ENCODE peak calls at places on chromosomes 11 and 22, in four cellular contexts. J is cardiac fibroblast, P is PC-9, Z is chondrocyte. Y is an unnamed sample.

GRCh38 chr11:121105063-121105480 is 4.0 kb downstream of the TECTA start:
- DNase-seq in P (no peak), J (no peak), Z (no peak), Y (no peak)

GRCh38 chr11:12746593-12747097 is 72.4 kb downstream of the TEAD1 start:
- DNase-seq in Z (peak; percentile 93), P (peak; percentile 76), J (peak; percentile 83), Y (peak; percentile 94)

GRCh38 chr11:8826901-8827560 is 84.0 kb upstream of the AKIP1 start:
- DNase-seq in Z (no peak), J (no peak), P (no peak), Y (no peak)

GRCh38 chr11:18310800-18311340 is 11.1 kb downstream of the HPS5 start:
- DNase-seq in P (peak; percentile 99), J (peak; percentile 58), Z (no peak), Y (no peak)

GRCh38 chr11:61331636-61332035 is 1.3 kb downstream of the DDB1 start:
- DNase-seq in J (no peak), Z (no peak), P (no peak), Y (no peak)

GRCh38 chr11:15852179-15852578 is 504.2 kb downstream of the SOX6 start:
- DNase-seq in Z (no peak), J (peak; percentile 57), P (no peak), Y (no peak)

GRCh38 chr22:32700186-32700882 is 101.2 kb upstream of the TIMP3 start:
- DNase-seq in P (peak; percentile 54), J (peak; percentile 15), Z (no peak), Y (no peak)

GRCh38 chr22:49634006-49634772 is 193.5 kb downstream of the BRD1 start:
- DNase-seq in P (no peak), Z (no peak), J (no peak), Y (no peak)

GRCh38 chr11:117583063-117583801 is 213.8 kb downstream of the DSCAML1 start:
- DNase-seq in P (no peak), Z (peak; percentile 72), J (no peak), Y (no peak)

GRCh38 chr22:18088825-18089568 is 11.2 kb downstream of the PEX26 start:
- DNase-seq in Z (no peak), J (no peak), P (no peak), Y (no peak)

GRCh38 chr22:48491451-48491941 is 1336.2 kb downstream of the BRD1 start:
- DNase-seq in Z (no peak), J (no peak), P (no peak), Y (no peak)

GRCh38 chr11:46362146-46363030 is 15.1 kb downstream of the DGKZ start:
- DNase-seq in J (no peak), P (no peak), Z (no peak), Y (no peak)

GRCh38 chr11:96484361-96484760 is 94.5 kb downstream of the JRKL start:
- DNase-seq in J (no peak), P (no peak), Z (no peak), Y (no peak)

GRCh38 chr11:116454020-116454645 is 318.7 kb downstream of the BUD13 start:
- DNase-seq in Z (no peak), P (no peak), J (peak; percentile 21), Y (no peak)

GRCh38 chr22:24594569-24595120 is 1.8 kb upstream of the LRRC75B start:
- DNase-seq in P (no peak), Z (no peak), J (no peak), Y (no peak)

GRCh38 chr11:12871788-12872321 is 137.3 kb upstream of the RASSF10 start:
- DNase-seq in P (no peak), J (peak; percentile 48), Z (no peak), Y (no peak)

GRCh38 chr11:13140873-13141655 is 131.9 kb downstream of the RASSF10 start:
- DNase-seq in J (no peak), P (no peak), Z (no peak), Y (no peak)

GRCh38 chr11:93238956-93239355 is 41.2 kb upstream of the SLC36A4 start:
- DNase-seq in J (no peak), Z (no peak), P (no peak), Y (no peak)

GRCh38 chr11:61587541-61587941 is 6.7 kb upstream of the SYT7 start:
- DNase-seq in J (no peak), Z (no peak), P (no peak), Y (no peak)

GRCh38 chr11:69398529-69399492 is 82.7 kb upstream of the LINC01488 start:
- DNase-seq in P (no peak), J (no peak), Z (peak; percentile 82), Y (no peak)

GRCh38 chr11:92632510-92632909 is 336.9 kb upstream of the MTNR1B start:
- DNase-seq in J (no peak), P (no peak), Z (no peak), Y (no peak)

GRCh38 chr11:8671651-8672062 is 10.8 kb downstream of the TRIM66 start:
- DNase-seq in P (no peak), Z (no peak), J (no peak), Y (no peak)

GRCh38 chr11:123195182-123196059 is at the start of gene CLMP:
- DNase-seq in Z (no peak), P (no peak), J (peak; percentile 66), Y (no peak)

GRCh38 chr11:107691003-107691402 is 20.9 kb downstream of the SLN start:
- DNase-seq in J (peak; percentile 49), P (no peak), Z (no peak), Y (no peak)

GRCh38 chr11:94948070-94948617 is 25.2 kb downstream of the CWC15 start:
- DNase-seq in Z (no peak), J (peak; percentile 38), P (peak; percentile 59), Y (no peak)

GRCh38 chr22:39349967-39350802 is at the start of gene SYNGR1:
- DNase-seq in Z (no peak), J (no peak), P (no peak), Y (no peak)

GRCh38 chr11:94673353-94673752 is 94.8 kb upstream of the AMOTL1 start:
- DNase-seq in Z (no peak), J (no peak), P (no peak), Y (no peak)

GRCh38 chr11:74284466-74284865 is 27.0 kb downstream of the P4HA3 start:
- DNase-seq in J (no peak), P (peak; percentile 26), Z (no peak), Y (no peak)
- TF ChIP-seq CTCF in J (no peak), P (no peak), Z (no peak), Y (no peak)

GRCh38 chr11:133947298-133947905 is 9.4 kb downstream of the IGSF9B start:
- DNase-seq in J (peak; percentile 44), P (no peak), Z (no peak), Y (no peak)
- TF ChIP-seq CTCF in J (peak; percentile 23), P (peak; percentile 26), Z (peak; percentile 79), Y (peak; percentile 45)

DNA sequence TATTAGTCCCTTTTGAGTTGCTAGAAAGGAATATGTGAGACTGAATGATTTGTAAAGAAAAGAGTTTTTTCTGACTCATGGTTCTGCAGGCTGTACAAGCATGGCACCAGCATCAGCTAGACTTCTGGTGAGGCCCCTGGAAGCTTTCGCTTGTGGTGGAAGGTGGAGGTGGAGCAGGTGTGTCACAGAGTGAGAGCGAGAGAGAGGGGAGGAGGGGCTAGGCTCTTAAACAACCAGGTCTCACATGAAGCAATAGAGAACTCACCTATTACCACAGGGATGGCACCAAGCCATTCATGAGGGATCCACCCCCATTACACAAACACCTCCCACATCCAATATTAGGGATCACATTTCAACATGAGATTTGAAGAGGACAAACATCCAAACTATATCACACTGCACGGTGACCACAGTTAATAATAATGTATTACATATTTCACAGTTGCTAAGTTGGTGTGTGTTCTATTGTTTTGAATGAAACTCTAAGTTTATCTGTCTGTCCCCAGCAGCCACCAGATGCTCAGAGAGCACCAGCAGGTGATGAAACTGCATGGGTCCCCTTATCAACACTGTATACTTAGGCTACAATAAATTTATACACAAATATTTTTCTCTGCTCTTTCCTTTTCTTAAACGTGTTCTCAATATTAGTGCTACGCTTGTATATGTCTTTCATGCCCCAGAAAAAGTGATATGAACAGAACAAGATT is 14.1 kb downstream of the ZFP91 start:
- DNase-seq in Z (no peak), P (no peak), J (no peak), Y (no peak)
- TF ChIP-seq CTCF in Z (no peak), P (no peak), J (no peak), Y (no peak)

GRCh38 chr11:76610871-76611475 is 59.6 kb downstream of the LRRC32 start:
- DNase-seq in Z (no peak), P (no peak), J (no peak), Y (no peak)
- TF ChIP-seq CTCF in Z (peak; percentile 38), P (no peak), J (no peak), Y (no peak)

GRCh38 chr11:16946477-16947282 is 67.5 kb downstream of the PLEKHA7 start:
- DNase-seq in P (no peak), J (no peak), Z (no peak), Y (no peak)

GRCh38 chr11:16941935-16942334 is 72.3 kb downstream of the PLEKHA7 start:
- DNase-seq in P (no peak), J (no peak), Z (no peak), Y (no peak)

GRCh38 chr11:16942342-16942741 is 71.9 kb downstream of the PLEKHA7 start:
- DNase-seq in P (no peak), J (no peak), Z (no peak), Y (no peak)

GRCh38 chr11:16942917-16943316 is 71.3 kb downstream of the PLEKHA7 start:
- DNase-seq in J (no peak), Z (no peak), P (no peak), Y (no peak)

DNA sequence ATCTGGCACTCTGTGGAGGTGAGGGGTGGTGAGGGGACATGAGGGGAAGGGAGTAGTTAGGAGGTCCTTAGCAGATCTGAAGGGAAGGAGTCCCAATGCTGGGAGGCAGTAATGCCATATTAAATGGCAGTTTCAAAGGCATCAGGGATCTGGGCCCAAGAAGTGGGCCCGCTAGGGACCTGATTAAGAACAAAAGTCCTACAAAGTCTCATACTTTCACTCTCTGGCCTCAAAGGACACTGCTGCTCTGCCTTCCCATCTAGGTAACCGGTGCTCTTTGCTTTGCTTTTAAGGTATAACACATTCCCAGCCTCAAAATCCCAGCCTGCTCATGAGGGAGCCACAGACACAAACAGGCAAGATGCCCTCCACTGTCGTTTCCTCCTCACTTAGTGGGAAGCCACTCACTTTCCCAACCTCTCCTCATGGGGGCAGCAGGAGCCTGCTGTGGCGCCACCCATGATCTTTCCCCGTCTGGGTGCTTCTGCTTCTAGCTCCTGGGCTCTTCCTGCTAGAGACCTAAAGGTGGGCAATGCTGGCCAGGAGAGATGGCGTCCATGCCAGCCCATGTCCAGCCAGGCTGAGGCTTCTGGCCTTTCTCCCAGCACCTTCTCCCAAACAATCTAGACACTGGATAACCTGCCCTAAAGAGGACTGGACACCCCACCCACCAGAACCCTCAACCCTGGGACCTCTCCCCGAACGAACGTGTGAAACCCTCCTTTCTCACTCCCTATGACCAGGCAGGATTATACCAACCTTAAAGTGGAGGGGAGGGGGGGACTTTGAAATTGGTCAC is 68.3 kb downstream of the PLEKHA7 start:
- DNase-seq in Z (no peak), J (peak; percentile 74), P (peak; percentile 58), Y (no peak)
- TF ChIP-seq CTCF in Z (peak; percentile 87), J (peak; percentile 84), P (peak; percentile 84), Y (peak; percentile 90)

GRCh38 chr11:78613053-78613813 is 38.6 kb upstream of the NARS2 start:
- DNase-seq in Z (no peak), J (no peak), P (peak; percentile 21), Y (no peak)
- TF ChIP-seq CTCF in Z (no peak), J (no peak), P (no peak), Y (no peak)

GRCh38 chr11:72222907-72223614 is 1.5 kb upstream of the INPPL1 start:
- DNase-seq in P (peak; percentile 84), J (peak; percentile 89), Z (peak; percentile 97), Y (peak; percentile 94)
- TF ChIP-seq CTCF in P (peak; percentile 68), J (peak; percentile 19), Z (peak; percentile 75), Y (no peak)

GRCh38 chr11:66327171-66328035 is 8.8 kb downstream of the RIN1 start:
- DNase-seq in J (peak; percentile 81), Z (no peak), P (no peak), Y (no peak)
- TF ChIP-seq CTCF in J (peak; percentile 19), Z (no peak), P (no peak), Y (no peak)

Y was measured in RWPE2.